ENCODE peak calls at places on chromosomes 5 and 9, in eight cellular contexts. V is endothelial cell; P is dorsolateral prefrontal cortex; I is Calu3; N is OCI-LY7; A is gastrocnemius medialis; E is sigmoid colon; F is CD4-positive, alpha-beta T cell. B is an unnamed sample.

GRCh38 chr5:134051305-134051704 is 46.5 kb upstream of the VDAC1 start:
- DNase-seq in V (no peak), P (no peak), I (peak), N (no peak), A (no peak), E (no peak), F (no peak), B (no peak)

GRCh38 chr5:72018158-72018803 is 89.0 kb upstream of the MAP1B start:
- DNase-seq in V (peak), P (no peak), I (peak), N (peak), A (no peak), E (no peak), F (peak), B (no peak)

GRCh38 chr5:165086424-165086823 is 1581.0 kb downstream of the MAT2B start:
- DNase-seq in V (no peak), P (no peak), I (no peak), N (no peak), A (no peak), E (no peak), F (no peak), B (no peak)

GRCh38 chr9:104808030-104808614 is 44.2 kb downstream of the NIPSNAP3B start:
- DNase-seq in V (no peak), P (no peak), I (peak), N (no peak), A (no peak), E (no peak), F (no peak), B (no peak)

GRCh38 chr5:151670074-151670686 is 16.5 kb downstream of the SPARC start:
- DNase-seq in V (no peak), P (no peak), I (no peak), N (no peak), A (no peak), E (no peak), F (no peak), B (no peak)

GRCh38 chr9:111897831-111898144 is 1.2 kb downstream of the UGCG start:
- DNase-seq in V (no peak), P (no peak), I (no peak), N (peak), A (no peak), E (no peak), F (no peak), B (no peak)

GRCh38 chr5:62424763-62425162 is 12.2 kb downstream of the IPO11 start:
- DNase-seq in V (no peak), P (no peak), I (no peak), N (no peak), A (no peak), E (no peak), F (no peak), B (no peak)

GRCh38 chr9:121686930-121687541 is 35.6 kb downstream of the DAB2IP start:
- DNase-seq in V (peak), P (peak), I (peak), N (peak), A (peak), E (peak), F (peak), B (peak)

GRCh38 chr9:92988215-92988731 is 41.0 kb downstream of the FGD3 start:
- DNase-seq in V (no peak), P (no peak), I (no peak), N (no peak), A (no peak), E (no peak), F (no peak), B (no peak)

DNA sequence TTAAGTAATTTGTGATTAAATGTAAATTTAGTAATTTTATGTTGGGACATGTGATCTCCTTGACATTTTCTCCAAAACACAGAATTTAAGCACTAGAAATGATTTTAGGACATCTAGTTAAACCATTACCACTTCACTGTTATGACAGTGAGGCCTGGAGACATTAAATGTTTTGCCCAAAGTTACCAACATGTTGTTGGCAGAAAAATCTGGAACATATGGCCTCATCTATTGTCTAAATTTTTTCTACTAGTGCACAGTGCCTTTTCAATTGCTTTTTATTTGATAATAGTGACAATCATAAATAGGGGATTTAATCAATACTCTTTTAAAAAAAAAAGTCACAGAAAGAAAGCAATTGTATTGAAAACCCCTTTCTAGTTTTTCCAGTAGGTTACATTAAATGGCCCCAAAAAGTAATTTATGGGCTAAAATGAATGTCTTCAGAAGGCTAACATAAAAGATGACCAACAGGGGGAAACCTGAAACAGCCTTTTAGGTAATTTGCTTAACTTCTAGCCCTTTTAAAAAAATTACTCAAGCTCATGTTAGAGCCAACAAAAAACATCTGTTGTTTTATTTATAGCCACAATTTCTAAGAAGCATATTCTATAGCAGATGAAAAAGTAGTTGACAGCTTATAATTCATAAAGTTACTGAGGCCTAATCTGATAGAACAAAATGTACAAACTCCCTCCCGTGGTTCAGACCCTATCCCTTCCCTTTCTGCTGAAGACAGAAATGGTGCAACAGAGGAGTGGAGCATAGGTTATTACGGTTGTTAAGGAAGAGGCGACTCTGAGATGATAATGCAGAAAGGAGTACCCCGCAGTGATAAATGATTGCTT is 45.8 kb downstream of the PIK3R1 start:
- DNase-seq in V (no peak), P (no peak), I (no peak), N (no peak), A (no peak), E (no peak), F (no peak), B (no peak)
- TF ChIP-seq CTCF in V (no peak), P (no peak), I (peak), N (peak), A (no peak), E (no peak), F (no peak), B (no peak)

DNA sequence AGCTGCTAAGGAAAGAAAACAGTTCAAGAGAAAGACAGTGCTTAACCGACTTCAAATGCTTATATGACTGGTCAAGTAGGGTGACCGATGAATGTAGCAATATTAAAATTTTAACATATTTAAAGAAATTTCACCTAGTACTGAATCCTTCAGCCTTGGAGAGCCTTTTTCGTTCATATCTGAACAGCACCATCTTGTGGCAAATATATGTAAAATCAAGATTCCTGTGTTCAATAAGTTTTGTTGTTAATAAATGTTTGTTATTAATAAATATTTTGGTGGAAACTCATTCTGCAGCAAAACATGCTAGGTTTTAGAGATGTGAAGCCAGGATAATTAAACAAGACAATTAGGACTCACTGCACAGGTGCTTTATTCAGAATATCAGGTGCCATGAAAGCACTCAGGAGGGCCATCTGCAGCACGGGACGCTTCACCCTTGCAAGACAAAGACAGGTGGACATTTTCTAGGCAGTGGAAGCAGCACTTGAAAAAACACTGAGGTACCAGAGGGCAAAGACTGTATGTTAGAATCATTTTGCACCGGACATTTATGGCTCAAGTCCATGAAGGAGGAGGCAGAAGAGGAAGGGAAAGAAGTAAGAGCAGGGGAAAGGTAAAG is 15.6 kb downstream of the TICAM2 start:
- DNase-seq in V (no peak), P (no peak), I (no peak), N (peak), A (no peak), E (no peak), F (no peak), B (no peak)
- TF ChIP-seq CTCF in V (peak), P (peak), I (peak), N (peak), A (peak), E (peak), F (peak), B (peak)

DNA sequence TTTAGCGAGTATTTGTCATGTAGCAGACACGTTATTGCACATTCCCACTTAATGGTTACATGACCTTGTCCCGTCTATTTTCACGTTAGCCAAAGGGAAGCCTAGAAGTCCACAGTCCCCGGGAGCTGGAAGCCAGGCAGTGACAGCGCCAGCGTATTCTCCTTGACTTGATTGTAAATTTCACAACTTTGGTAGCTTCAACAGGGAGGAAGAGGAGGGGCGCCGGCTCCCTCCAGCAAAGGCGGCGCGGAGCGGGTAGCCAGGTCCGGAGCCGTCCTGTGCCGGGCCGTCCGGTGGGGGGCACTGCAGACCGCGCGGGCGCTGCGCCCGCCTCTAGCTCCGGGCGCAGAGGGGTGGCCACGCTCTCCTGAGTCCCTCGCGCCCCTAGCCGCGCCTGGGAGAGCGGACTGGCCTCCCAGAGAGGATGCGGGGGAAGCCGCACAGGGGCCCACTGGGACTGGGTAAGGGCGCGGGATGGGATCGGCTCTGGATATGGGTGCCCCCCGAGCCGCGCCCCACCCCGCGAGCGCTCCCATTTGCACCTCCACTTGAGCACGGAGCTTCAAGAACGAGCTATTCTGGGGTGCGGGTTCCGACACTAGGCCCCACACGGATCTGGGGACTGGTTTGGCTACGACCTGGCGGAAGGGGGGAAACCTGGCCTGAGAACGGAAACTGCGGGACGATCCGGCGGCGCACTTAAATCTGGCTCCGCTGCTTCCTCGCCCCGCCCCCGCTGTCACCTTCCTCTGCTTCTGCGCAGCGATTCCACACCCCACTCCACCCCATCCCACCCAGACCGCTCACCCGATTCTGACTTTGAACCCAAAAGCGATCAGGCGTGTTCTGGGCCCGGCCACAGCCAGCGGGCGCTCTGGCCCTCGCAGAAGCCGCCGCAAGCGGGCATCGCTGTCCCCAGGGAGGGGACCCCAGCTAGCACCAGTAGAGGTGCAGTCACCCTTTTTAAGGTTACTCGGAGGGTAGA is 23.8 kb downstream of the KLF4 start:
- DNase-seq in V (peak), P (peak), I (peak), N (no peak), A (peak), E (peak), F (no peak), B (peak)
- TF ChIP-seq CTCF in V (peak), P (peak), I (peak), N (peak), A (peak), E (peak), F (no peak), B (peak)

GRCh38 chr5:115549154-115549553 is 4.6 kb upstream of the FEM1C start:
- DNase-seq in V (peak), P (no peak), I (peak), N (peak), A (no peak), E (no peak), F (no peak), B (no peak)
- TF ChIP-seq CTCF in V (peak), P (no peak), I (no peak), N (peak), A (no peak), E (no peak), F (no peak), B (no peak)

DNA sequence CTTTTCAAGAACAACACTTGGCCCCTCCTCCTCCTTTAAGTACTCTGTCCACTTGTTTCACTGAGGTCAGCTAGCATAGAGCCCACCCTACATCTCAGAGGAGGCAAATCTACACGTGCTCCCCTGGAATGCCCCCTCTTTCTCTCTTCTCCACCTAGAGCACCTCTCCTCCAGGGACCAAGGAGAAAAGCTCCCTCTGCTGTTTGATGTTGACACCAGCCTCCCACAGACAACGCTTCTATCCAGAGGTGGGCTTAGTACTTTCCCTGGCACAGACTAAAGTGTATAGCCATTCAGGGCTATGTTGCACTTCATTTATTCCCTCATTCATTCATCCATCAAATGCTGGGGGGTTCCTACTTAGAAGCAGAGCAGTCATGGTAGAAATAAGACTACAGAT is 68.2 kb upstream of the TAF1L start:
- DNase-seq in V (no peak), P (no peak), I (no peak), N (peak), A (no peak), E (no peak), F (no peak), B (no peak)
- TF ChIP-seq CTCF in V (no peak), P (no peak), I (no peak), N (peak), A (no peak), E (no peak), F (no peak), B (no peak)

GRCh38 chr5:154145268-154145667 is 45.3 kb upstream of the GALNT10 start:
- DNase-seq in V (no peak), P (no peak), I (no peak), N (no peak), A (no peak), E (no peak), F (no peak), B (no peak)
- TF ChIP-seq CTCF in V (no peak), P (no peak), I (no peak), N (no peak), A (no peak), E (no peak), F (no peak), B (no peak)

B was measured in mesothelial cell of epicardium.